ENCODE peak calls at places on chromosomes 4 and X, in five cellular contexts. T is IMR-90, W is HCT116, A is GM12878, E is HepG2. R is an unnamed sample. For H3K9me3, the result is how much of the 10 kb centered on the place peaks cover.

GRCh38 chrX:13177921-13178320 is 133.5 kb upstream of the FAM9C start:
- DNase-seq in T (no peak), W (no peak), A (no peak), E (no peak), R (no peak)

GRCh38 chrX:112148397-112148796 is 65.8 kb upstream of the TRPC5 start:
- DNase-seq in T (no peak), W (no peak), A (no peak), E (no peak), R (no peak)

GRCh38 chr4:28508649-28509048 is 1648.0 kb downstream of the STIM2 start:
- DNase-seq in T (no peak), W (no peak), A (no peak), E (no peak), R (no peak)

GRCh38 chr4:53436251-53436650 is 58.8 kb downstream of the FIP1L1 start:
- DNase-seq in T (no peak), W (no peak), A (no peak), E (no peak), R (no peak)

GRCh38 chrX:139890991-139891700 is 41.7 kb downstream of the ATP11C start:
- DNase-seq in T (peak), W (no peak), A (no peak), E (no peak), R (peak)

GRCh38 chr4:65007841-65008439 is 598.7 kb upstream of the TECRL start:
- DNase-seq in T (no peak), W (peak), A (no peak), E (peak), R (peak)

GRCh38 chr4:169398294-169398693 is 127.5 kb upstream of the SH3RF1 start:
- DNase-seq in T (peak), W (no peak), A (no peak), E (no peak), R (no peak)

GRCh38 chr4:38621004-38621684 is 42.9 kb upstream of the KLF3 start:
- DNase-seq in T (peak), W (peak), A (no peak), E (peak), R (peak)

GRCh38 chr4:111433436-111433835 is 711.8 kb upstream of the FAM241A start:
- DNase-seq in T (no peak), W (no peak), A (no peak), E (no peak), R (no peak)

DNA sequence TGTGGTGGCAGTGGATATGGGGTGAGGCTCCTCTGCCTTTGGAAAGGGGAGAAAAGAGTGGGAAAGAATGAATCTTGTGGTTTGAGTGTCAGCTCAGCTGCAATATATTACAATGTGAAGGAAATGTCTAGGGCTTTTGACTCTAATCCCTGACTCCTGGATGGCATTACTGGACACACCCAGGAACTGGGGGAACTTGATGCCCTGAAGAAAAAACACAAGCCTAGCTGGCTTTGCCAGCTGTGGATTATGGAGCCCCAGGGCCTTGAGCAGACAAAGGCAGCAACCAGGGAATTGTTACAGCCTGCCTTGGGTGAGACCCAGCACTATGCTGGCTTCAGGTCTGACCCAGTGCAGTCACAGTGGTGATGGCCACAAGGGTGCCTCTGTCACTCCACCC is 57.1 kb upstream of the CYSLTR1 start:
- DNase-seq in T (no peak), W (no peak), A (no peak), E (no peak), R (no peak)
- H3K9me3 ChIP-seq in T (under half), W (under half), A (under half), E (under half), R (under half)

GRCh38 chr4:8188743-8189550 is 10.1 kb upstream of the SH3TC1 start:
- DNase-seq in T (no peak), W (no peak), A (no peak), E (no peak), R (no peak)
- TF ChIP-seq RAD21 in T (no peak), W (no peak), A (no peak), E (no peak), R (no peak)

DNA sequence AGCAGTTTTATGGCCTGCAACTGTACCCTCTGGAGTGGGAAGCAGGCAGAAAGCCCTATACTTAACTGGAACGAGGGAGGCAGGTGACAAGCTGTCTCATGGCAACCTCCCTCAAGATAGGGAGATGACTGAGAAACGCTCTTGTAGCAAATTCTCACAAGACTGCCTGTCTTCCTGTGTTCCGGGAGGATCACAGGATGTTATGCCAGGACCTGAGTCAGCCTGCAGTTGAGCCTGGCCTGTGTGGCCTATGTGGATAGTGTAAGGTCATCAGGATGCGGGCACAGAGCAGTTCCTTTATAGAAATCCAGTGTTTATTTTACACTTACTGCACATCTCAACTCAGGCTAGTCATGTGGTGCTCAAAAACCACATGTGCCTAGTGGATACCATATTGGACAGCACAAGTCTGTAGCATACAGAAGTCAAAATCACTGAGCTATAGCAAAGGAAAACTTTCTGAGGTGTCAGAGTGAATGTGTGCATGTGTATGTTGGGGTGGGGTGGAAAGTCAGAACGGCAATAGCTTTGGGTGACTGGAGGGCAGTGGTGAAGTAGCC is 25.2 kb downstream of the TAF7L start:
- DNase-seq in T (peak), W (no peak), A (no peak), E (no peak), R (no peak)
- H3K9me3 ChIP-seq in T (under half), W (under half), A (under half), E (under half), R (under half)

DNA sequence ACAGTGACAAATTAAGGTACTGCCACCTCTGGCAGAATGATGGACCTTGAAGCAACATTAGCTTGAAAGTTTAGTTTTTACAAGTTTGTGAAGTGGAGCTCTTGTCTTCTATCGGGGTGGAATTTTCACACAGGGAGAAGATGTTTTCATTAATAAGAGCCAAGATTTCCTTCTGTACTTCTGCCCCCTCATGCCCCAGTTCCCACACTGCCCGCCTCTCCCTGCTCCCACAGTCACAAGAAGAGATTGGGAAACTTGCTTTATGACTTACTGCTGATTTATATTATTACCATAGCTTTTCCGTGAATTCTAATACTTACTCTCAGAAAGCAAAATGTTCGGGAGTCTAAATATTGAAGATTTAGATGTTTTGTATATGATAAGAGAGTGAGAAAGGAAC is 539.8 kb upstream of the ARX start:
- DNase-seq in T (no peak), W (no peak), A (no peak), E (no peak), R (no peak)
- TF ChIP-seq RAD21 in T (no peak), W (no peak), A (no peak), E (no peak), R (no peak)

DNA sequence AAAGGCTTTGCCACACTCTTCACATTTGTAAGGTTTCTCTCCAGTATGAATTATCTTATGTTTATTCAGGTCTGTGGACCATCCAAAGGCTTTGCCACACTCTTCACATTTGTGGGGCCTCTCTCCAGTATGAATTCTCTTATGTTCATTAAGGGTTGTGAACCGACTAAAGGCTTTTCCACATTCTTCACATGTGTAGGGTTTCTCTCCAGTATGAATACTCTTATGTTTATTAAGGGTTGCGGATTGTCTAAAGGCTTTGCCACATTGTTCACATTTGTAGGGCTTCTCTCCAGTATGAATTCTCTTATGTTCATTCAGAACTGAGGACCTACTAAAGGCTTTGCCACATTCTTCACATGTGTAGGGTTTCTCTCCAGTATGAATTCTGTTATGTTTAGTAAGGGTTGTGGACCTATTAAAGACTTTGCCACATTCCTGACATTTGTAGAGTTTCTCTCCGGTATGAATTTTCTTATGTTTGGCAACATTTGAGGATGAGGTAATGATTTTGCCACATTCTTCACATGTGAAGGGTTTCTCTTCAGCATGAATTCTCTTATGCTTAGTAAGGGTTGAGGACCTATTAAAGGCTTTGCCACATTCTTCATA is 33.7 kb downstream of the ZNF732 start:
- DNase-seq in T (no peak), W (no peak), A (no peak), E (no peak), R (no peak)
- H3K9me3 ChIP-seq in T (under half), W (under half), A (under half), E (half or more), R (under half)

GRCh38 chrX:138001219-138001618 is 435.3 kb downstream of the ZIC3 start:
- DNase-seq in T (no peak), W (no peak), A (no peak), E (no peak), R (no peak)
- TF ChIP-seq RAD21 in T (no peak), W (no peak), A (no peak), E (no peak), R (no peak)

GRCh38 chrX:71679575-71680207 is 12.3 kb downstream of the LOC101059915 start:
- DNase-seq in T (no peak), W (no peak), A (no peak), E (no peak), R (no peak)
- H3K9me3 ChIP-seq in T (under half), W (under half), A (under half), E (under half), R (under half)

GRCh38 chr4:82248903-82249632 is 124.7 kb downstream of the HNRNPD start:
- DNase-seq in T (no peak), W (no peak), A (no peak), E (no peak), R (no peak)

GRCh38 chr4:82247171-82247570 is 126.6 kb downstream of the HNRNPD start:
- DNase-seq in T (no peak), W (no peak), A (no peak), E (no peak), R (no peak)

DNA sequence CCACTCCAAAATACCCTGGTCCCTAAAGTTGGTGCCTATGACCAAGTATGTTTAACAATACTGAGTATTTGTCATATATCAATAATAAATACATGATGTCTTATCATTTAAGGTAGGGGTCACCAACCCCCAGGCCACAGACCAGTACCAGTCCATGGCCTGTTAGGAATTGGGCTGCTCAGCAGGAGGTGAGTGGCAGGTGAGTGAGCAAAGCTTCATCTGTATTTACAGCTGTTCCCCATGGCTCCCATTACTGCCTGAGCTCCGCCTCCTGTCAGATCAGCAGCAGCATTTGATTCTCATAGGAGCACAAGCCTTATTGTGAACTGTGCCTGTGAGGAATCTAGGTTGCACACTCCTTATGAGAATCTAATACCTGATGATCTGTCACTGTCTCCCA is 126.2 kb downstream of the HNRNPD start:
- DNase-seq in T (no peak), W (no peak), A (no peak), E (no peak), R (no peak)
- TF ChIP-seq RAD21 in T (no peak), W (no peak), A (no peak), E (no peak), R (no peak)

GRCh38 chr4:96654045-96654444 is 814.2 kb downstream of the PDHA2 start:
- DNase-seq in T (no peak), W (no peak), A (no peak), E (no peak), R (no peak)

GRCh38 chr4:96649536-96649935 is 809.6 kb downstream of the PDHA2 start:
- DNase-seq in T (no peak), W (peak), A (no peak), E (no peak), R (no peak)

GRCh38 chr4:96652821-96653220 is 812.9 kb downstream of the PDHA2 start:
- DNase-seq in T (no peak), W (no peak), A (no peak), E (no peak), R (no peak)

GRCh38 chr4:96652158-96652557 is 812.3 kb downstream of the PDHA2 start:
- DNase-seq in T (no peak), W (no peak), A (no peak), E (no peak), R (no peak)
- H3K9me3 ChIP-seq in T (under half), W (under half), A (under half), E (under half), R (under half)

GRCh38 chr4:6440506-6441201 is 31.8 kb downstream of the PPP2R2C start:
- DNase-seq in T (no peak), W (no peak), A (no peak), E (no peak), R (no peak)

GRCh38 chr4:6441758-6442157 is 30.7 kb downstream of the PPP2R2C start:
- DNase-seq in T (no peak), W (no peak), A (no peak), E (no peak), R (no peak)

GRCh38 chr4:6443035-6444023 is 29.1 kb downstream of the PPP2R2C start:
- DNase-seq in T (no peak), W (no peak), A (no peak), E (no peak), R (no peak)

GRCh38 chr4:6441202-6441582 is 31.2 kb downstream of the PPP2R2C start:
- DNase-seq in T (no peak), W (no peak), A (no peak), E (no peak), R (no peak)

GRCh38 chr4:6442555-6442954 is 29.9 kb downstream of the PPP2R2C start:
- DNase-seq in T (no peak), W (no peak), A (no peak), E (no peak), R (no peak)
- TF ChIP-seq RAD21 in T (no peak), W (no peak), A (no peak), E (no peak), R (no peak)

R was measured in A549.